ENCODE peak calls at places on chromosomes 13 and 19, in four cellular contexts. M, A, T and X are unnamed samples.

GRCh38 chr19:13013649-13014048 is 18.4 kb downstream of the NFIX start:
- DNase-seq in M (no peak), A (no peak), T (no peak), X (no peak)

GRCh38 chr19:5076440-5077208 is 107.7 kb downstream of the KDM4B start:
- DNase-seq in M (no peak), T (no peak), A (no peak), X (no peak)

GRCh38 chr19:35249848-35250711 is 1.3 kb downstream of the LSR start:
- DNase-seq in A (no peak), M (peak), T (peak), X (peak)

GRCh38 chr13:112767506-112768471 is 78.0 kb downstream of the ATP11A start:
- DNase-seq in T (peak), M (no peak), A (no peak), X (peak)

GRCh38 chr13:100751826-100752225 is 77.2 kb upstream of the TMTC4 start:
- DNase-seq in M (no peak), A (no peak), T (no peak), X (no peak)

GRCh38 chr13:109743706-109744453 is 42.5 kb downstream of the IRS2 start:
- DNase-seq in M (no peak), A (peak), T (no peak), X (peak)

GRCh38 chr13:68944272-68944671 is 1163.4 kb upstream of the ATXN8OS start:
- DNase-seq in A (no peak), M (no peak), T (no peak), X (no peak)

GRCh38 chr13:109576331-109576813 is 210.0 kb downstream of the IRS2 start:
- DNase-seq in T (no peak), M (no peak), A (no peak), X (no peak)

GRCh38 chr13:106063591-106064308 is 471.7 kb downstream of the EFNB2 start:
- DNase-seq in M (no peak), T (no peak), A (peak), X (no peak)

GRCh38 chr13:65787087-65787486 is 1443.0 kb downstream of the PCDH9 start:
- DNase-seq in T (no peak), A (peak), M (no peak), X (no peak)

GRCh38 chr19:4758659-4759058 is 32.9 kb upstream of the FEM1A start:
- DNase-seq in A (no peak), M (no peak), T (no peak), X (no peak)

GRCh38 chr13:51768378-51768921 is 35.5 kb downstream of the DHRS12 start:
- DNase-seq in T (no peak), M (no peak), A (no peak), X (no peak)

GRCh38 chr13:95509521-95510315 is 42.8 kb upstream of the CLDN10 start:
- DNase-seq in A (peak), T (no peak), M (no peak), X (no peak)

GRCh38 chr19:50551713-50552187 is 16.5 kb downstream of the LRRC4B start:
- DNase-seq in A (no peak), T (no peak), M (no peak), X (no peak)

GRCh38 chr13:59424661-59425060 is 739.1 kb downstream of the DIAPH3 start:
- DNase-seq in A (peak), T (no peak), M (no peak), X (no peak)

GRCh38 chr13:32432856-32433255 is 4.9 kb upstream of the N4BP2L1 start:
- DNase-seq in M (no peak), T (no peak), A (no peak), X (no peak)

GRCh38 chr19:56705939-56706338 is 34.4 kb upstream of the ZNF835 start:
- DNase-seq in T (no peak), M (no peak), A (no peak), X (no peak)

GRCh38 chr13:87356314-87356713 is 314.9 kb upstream of the SLITRK5 start:
- DNase-seq in T (no peak), M (no peak), A (no peak), X (no peak)

GRCh38 chr13:33366469-33367062 is 81.0 kb upstream of the STARD13 start:
- DNase-seq in M (no peak), A (no peak), T (no peak), X (no peak)

GRCh38 chr13:76455960-76456359 is 430.2 kb downstream of the KCTD12 start:
- DNase-seq in A (peak), T (no peak), M (no peak), X (no peak)

GRCh38 chr13:98775844-98776598 is 23.5 kb upstream of the SLC15A1 start:
- DNase-seq in M (no peak), T (peak), A (peak), X (peak)

GRCh38 chr13:21608961-21609360 is 5.0 kb upstream of the MICU2 start:
- DNase-seq in A (no peak), T (no peak), M (no peak), X (no peak)

GRCh38 chr13:96925466-96925865 is 68.8 kb downstream of the OXGR1 start:
- DNase-seq in M (no peak), T (no peak), A (no peak), X (no peak)

GRCh38 chr19:2491130-2491801 is 15.3 kb downstream of the GADD45B start:
- DNase-seq in A (peak), T (peak), M (no peak), X (peak)

GRCh38 chr13:71613347-71613746 is 253.7 kb downstream of the DACH1 start:
- DNase-seq in T (no peak), A (no peak), M (no peak), X (no peak)

GRCh38 chr13:42246541-42246940 is 25.4 kb upstream of the AKAP11 start:
- DNase-seq in A (no peak), T (no peak), M (no peak), X (no peak)

GRCh38 chr13:99686157-99686572 is 184.9 kb downstream of the TM9SF2 start:
- DNase-seq in T (no peak), M (no peak), A (peak), X (peak)

GRCh38 chr13:37966266-37966665 is 96.7 kb upstream of the TRPC4 start:
- DNase-seq in T (no peak), A (no peak), M (no peak), X (no peak)

GRCh38 chr13:110644892-110645521 is 29.7 kb downstream of the NAXD start:
- DNase-seq in M (peak), A (peak), T (peak), X (peak)

GRCh38 chr19:38304866-38305429 is 897 bp downstream of the C19orf33 start:
- DNase-seq in T (no peak), A (no peak), M (no peak), X (peak)

GRCh38 chr19:38162632-38163031 is 61.4 kb downstream of the DPF1 start:
- DNase-seq in M (no peak), T (no peak), A (no peak), X (no peak)

GRCh38 chr13:32164622-32165268 is 133.2 kb downstream of the FRY start:
- DNase-seq in T (no peak), M (no peak), A (peak), X (no peak)

GRCh38 chr19:10751109-10751972 is 33.5 kb downstream of the DNM2 start:
- DNase-seq in T (no peak), A (no peak), M (no peak), X (peak)

GRCh38 chr19:56765107-56765506 is 75.4 kb downstream of the PEG3 start:
- DNase-seq in A (no peak), M (peak), T (no peak), X (peak)

GRCh38 chr13:66001136-66001535 is 1229.0 kb downstream of the PCDH9 start:
- DNase-seq in M (no peak), A (no peak), T (no peak), X (no peak)

GRCh38 chr19:48836089-48837017 is at the start of gene HSD17B14:
- DNase-seq in M (peak), A (no peak), T (peak), X (no peak)

GRCh38 chr13:111388851-111389500 is 68.5 kb downstream of the TEX29 start:
- DNase-seq in T (peak), M (no peak), A (no peak), X (peak)

GRCh38 chr13:34076943-34077703 is 259.2 kb downstream of the RFC3 start:
- DNase-seq in T (no peak), A (peak), M (no peak), X (no peak)

GRCh38 chr13:27026396-27026795 is 145.2 kb downstream of the USP12 start:
- DNase-seq in A (no peak), T (peak), M (no peak), X (no peak)
- TF ChIP-seq POLR2A in A (no peak), T (no peak), M (no peak), X (no peak)

GRCh38 chr19:480016-480855 is 16.1 kb upstream of the MADCAM1 start:
- DNase-seq in A (no peak), T (peak), M (peak), X (peak)
- TF ChIP-seq CTCF in A (peak), T (no peak), M (peak), X (peak)

DNA sequence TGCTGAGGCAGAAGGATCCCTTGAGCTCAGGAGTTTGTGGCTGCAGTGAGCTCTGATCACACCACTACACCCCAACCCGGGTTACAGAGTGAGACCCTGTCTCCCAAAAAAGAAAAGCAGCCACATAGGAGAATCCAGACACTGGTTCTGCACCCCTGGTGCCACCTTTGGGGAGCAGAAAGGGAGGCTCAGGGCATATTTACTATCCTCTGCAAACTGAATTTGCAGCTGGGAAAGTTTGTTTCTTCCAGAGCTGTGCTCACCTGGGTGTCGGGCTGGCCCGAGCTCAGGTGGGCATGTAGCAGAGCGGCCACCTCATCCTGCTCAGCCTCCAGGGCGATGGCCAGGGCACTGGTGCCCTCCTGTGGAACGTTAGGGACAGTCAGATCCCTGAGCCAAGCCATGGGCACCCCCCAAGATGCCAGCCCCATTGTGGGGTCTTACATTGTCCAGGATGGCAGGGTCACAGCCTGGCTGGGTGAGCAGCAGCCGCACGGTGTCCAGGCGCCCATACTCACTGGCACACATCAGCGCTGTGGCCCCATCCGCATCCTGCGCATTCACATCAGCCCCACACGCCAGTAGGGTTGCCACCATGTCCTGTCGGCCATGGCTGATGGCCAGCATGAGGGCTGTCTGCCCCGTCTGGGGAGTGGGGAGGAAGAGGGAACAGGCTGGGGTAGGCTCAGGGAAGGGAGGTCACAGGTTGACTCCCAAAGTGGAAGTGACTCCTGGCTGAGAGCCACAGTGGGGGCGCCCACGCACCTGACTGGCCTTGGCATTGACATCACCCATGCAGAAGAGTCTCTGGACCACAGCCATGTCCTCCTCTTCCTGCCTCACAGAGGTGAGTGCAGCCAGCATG is 3.1 kb downstream of the RPS28 start:
- DNase-seq in A (no peak), M (no peak), T (no peak), X (no peak)
- TF ChIP-seq POLR2A in A (no peak), M (no peak), T (no peak), X (no peak)

DNA sequence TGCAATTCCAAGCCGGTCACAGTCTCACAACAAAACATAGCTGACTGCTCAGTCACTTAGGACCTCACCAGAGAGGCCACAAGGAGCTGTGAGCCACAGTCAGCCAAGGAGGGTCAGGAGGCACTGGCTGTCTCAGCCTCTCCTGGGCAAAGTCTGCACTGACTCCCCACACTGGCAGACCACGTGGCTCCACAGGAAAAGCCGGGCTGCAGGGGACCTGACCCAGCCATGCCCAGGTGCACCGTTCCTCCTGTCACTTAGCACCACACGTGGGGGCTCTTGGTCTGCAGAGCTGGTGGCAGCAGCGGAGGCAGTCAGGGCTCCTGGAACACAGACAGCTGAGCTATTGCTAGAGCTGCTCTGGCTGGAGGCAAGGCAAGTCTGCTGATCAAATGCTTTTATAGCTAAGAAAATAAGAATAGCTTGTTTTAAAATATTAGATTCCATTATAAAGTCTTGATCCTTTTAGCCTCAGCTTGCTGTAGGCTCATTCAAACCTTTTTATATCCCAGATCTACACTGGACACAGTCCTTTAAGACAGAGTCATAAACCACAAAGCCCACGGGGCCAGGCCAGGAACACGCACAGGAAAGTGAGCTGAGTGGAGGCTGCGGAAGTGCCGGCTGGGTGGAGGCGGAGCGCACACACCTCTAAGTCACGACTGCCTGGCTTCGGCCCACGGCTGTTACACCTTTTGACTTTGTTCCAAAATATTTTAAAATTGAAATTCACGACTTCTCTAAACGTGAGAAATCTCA is 744.1 kb downstream of the UQCRFS1 start:
- DNase-seq in T (no peak), M (peak), A (no peak), X (peak)
- TF ChIP-seq CTCF in T (no peak), M (no peak), A (no peak), X (no peak)

GRCh38 chr19:8307965-8308866 is at the start of gene CD320:
- DNase-seq in M (peak), A (peak), T (peak), X (peak)
- TF ChIP-seq POLR2A in M (no peak), A (peak), T (no peak), X (no peak)

GRCh38 chr13:79503069-79503468 is 22.1 kb downstream of the NDFIP2 start:
- DNase-seq in T (no peak), A (no peak), M (no peak), X (no peak)
- TF ChIP-seq CTCF in T (no peak), A (no peak), M (no peak), X (no peak)

DNA sequence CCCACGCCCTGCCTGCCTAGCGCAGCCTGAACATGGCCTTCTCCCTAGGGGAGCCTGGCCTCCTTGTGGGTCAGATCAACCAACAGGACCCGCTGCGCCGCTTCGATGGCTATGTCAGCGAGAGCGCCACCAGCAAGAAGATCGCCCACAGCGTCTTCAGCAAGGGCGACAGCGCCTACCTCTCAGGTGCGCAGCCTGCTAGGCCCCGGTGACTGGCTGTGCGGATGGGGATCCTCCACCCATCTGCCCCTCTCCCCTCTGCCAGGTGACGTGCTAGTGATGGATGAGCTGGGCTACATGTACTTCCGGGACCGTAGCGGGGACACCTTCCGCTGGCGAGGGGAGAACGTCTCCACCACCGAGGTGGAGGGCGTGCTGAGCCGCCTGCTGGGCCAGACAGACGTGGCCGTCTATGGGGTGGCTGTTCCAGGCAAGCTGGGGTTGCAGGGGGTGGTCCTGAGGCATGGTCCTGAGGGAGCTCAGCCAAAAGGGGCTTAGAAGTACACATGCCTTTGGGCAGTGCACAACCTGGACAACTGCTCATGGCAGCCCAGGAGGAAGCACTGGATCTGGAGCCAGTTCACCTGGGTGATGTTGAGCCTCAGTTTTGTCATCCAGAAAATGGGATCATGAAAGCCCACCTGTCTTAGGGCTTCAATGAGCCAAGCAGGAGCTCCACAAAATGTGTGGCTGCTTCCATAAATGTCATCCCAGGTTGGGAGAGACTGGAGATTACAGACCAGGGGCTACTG is 10.8 kb upstream of the PGLS start:
- DNase-seq in M (no peak), A (no peak), T (no peak), X (no peak)
- TF ChIP-seq POLR2A in M (no peak), A (no peak), T (no peak), X (no peak)